ENCODE peak calls at places on chromosome 18, in four cellular contexts. H is right cardiac atrium, C is HCT116, Y is dorsolateral prefrontal cortex. E is an unnamed sample.

GRCh38 chr18:31274915-31275314 is 43.0 kb upstream of the DSG1 start:
- DNase-seq in H (peak), C (peak), Y (no peak), E (peak)

GRCh38 chr18:49368161-49368875 is 92.1 kb downstream of the DYM start:
- DNase-seq in H (no peak), C (no peak), Y (no peak), E (no peak)

GRCh38 chr18:42614619-42615293 is 500.7 kb downstream of the RIT2 start:
- DNase-seq in H (peak), C (no peak), Y (no peak), E (no peak)

GRCh38 chr18:52341617-52342381 is 1.8 kb downstream of the DCC start:
- DNase-seq in H (no peak), C (no peak), Y (peak), E (peak)

GRCh38 chr18:34548973-34549294 is 161.2 kb upstream of the DTNA start:
- DNase-seq in H (no peak), C (no peak), Y (no peak), E (no peak)

GRCh38 chr18:70420151-70420898 is 131.5 kb downstream of the SOCS6 start:
- DNase-seq in H (no peak), C (no peak), Y (no peak), E (no peak)

GRCh38 chr18:27824275-27824674 is 352.7 kb downstream of the CDH2 start:
- DNase-seq in H (no peak), C (no peak), Y (no peak), E (no peak)

GRCh38 chr18:70233974-70234373 is 28.5 kb upstream of the RTTN start:
- DNase-seq in H (no peak), C (no peak), Y (no peak), E (no peak)

GRCh38 chr18:28723506-28723905 is 546.6 kb upstream of the CDH2 start:
- DNase-seq in H (no peak), C (no peak), Y (no peak), E (no peak)

GRCh38 chr18:62720048-62720447 is 4.7 kb downstream of the PHLPP1 start:
- DNase-seq in H (no peak), C (no peak), Y (no peak), E (no peak)

GRCh38 chr18:31454066-31454708 is 6.6 kb downstream of the DSG3 start:
- DNase-seq in H (no peak), C (peak), Y (no peak), E (peak)

GRCh38 chr18:9109523-9109922 is 7.0 kb downstream of the NDUFV2 start:
- DNase-seq in H (no peak), C (no peak), Y (no peak), E (no peak)

GRCh38 chr18:75456277-75456676 is 28.8 kb upstream of the SMIM21 start:
- DNase-seq in H (no peak), C (no peak), Y (no peak), E (no peak)

GRCh38 chr18:26919656-26920055 is 54.1 kb upstream of the AQP4 start:
- DNase-seq in H (no peak), C (no peak), Y (no peak), E (no peak)

GRCh38 chr18:59957957-59958356 is 58.2 kb downstream of the PMAIP1 start:
- DNase-seq in H (no peak), C (peak), Y (no peak), E (peak)

GRCh38 chr18:44410740-44411139 is 269.9 kb upstream of the SETBP1 start:
- DNase-seq in H (no peak), C (no peak), Y (no peak), E (no peak)

GRCh38 chr18:70454705-70455322 is 166.0 kb downstream of the SOCS6 start:
- DNase-seq in H (no peak), C (peak), Y (no peak), E (peak)

GRCh38 chr18:22668496-22668895 is 250.8 kb upstream of the CTAGE1 start:
- DNase-seq in H (no peak), C (no peak), Y (no peak), E (no peak)

GRCh38 chr18:49249523-49249922 is 210.9 kb downstream of the DYM start:
- DNase-seq in H (no peak), C (no peak), Y (no peak), E (no peak)

GRCh38 chr18:54247488-54248175 is 21.7 kb upstream of the POLI start:
- DNase-seq in H (no peak), C (no peak), Y (no peak), E (no peak)

GRCh38 chr18:382423-382984 is 114.7 kb upstream of the THOC1 start:
- DNase-seq in H (no peak), C (no peak), Y (no peak), E (no peak)

GRCh38 chr18:68426731-68427315 is 288.1 kb downstream of the TMX3 start:
- DNase-seq in H (no peak), C (no peak), Y (no peak), E (no peak)

GRCh38 chr18:48815182-48815520 is 135.6 kb downstream of the SMAD7 start:
- DNase-seq in H (no peak), C (no peak), Y (no peak), E (no peak)

GRCh38 chr18:13501896-13502295 is 224.5 kb downstream of the FAM210A start:
- DNase-seq in H (no peak), C (no peak), Y (no peak), E (no peak)

GRCh38 chr18:9719421-9719981 is 11.4 kb downstream of the RAB31 start:
- DNase-seq in H (no peak), C (peak), Y (no peak), E (peak)

GRCh38 chr18:50696436-50696835 is 123.4 kb downstream of the MRO start:
- DNase-seq in H (no peak), C (no peak), Y (no peak), E (no peak)

GRCh38 chr18:34598136-34598635 is 111.9 kb upstream of the DTNA start:
- DNase-seq in H (no peak), C (no peak), Y (no peak), E (no peak)

GRCh38 chr18:25832008-25832604 is 258.3 kb downstream of the SS18 start:
- DNase-seq in H (peak), C (peak), Y (peak), E (peak)

GRCh38 chr18:7349181-7349837 is 118.4 kb downstream of the LRRC30 start:
- DNase-seq in H (no peak), C (no peak), Y (no peak), E (no peak)

GRCh38 chr18:25561923-25562322 is 210.0 kb upstream of the ZNF521 start:
- DNase-seq in H (no peak), C (no peak), Y (no peak), E (peak)

GRCh38 chr18:3652380-3653262 is 202.6 kb downstream of the TGIF1 start:
- DNase-seq in H (peak), C (peak), Y (peak), E (peak)

GRCh38 chr18:63155169-63155852 is 164.3 kb downstream of the BCL2 start:
- DNase-seq in H (peak), C (peak), Y (no peak), E (peak)

GRCh38 chr18:23838801-23839366 is 149.6 kb downstream of the LAMA3 start:
- DNase-seq in H (no peak), C (no peak), Y (no peak), E (no peak)

GRCh38 chr18:3261035-3261392 is 919 bp upstream of the MYL12B start:
- DNase-seq in H (no peak), C (no peak), Y (no peak), E (no peak)

GRCh38 chr18:26233208-26233607 is 7.0 kb downstream of the TAF4B start:
- DNase-seq in H (no peak), C (no peak), Y (no peak), E (no peak)

GRCh38 chr18:13800505-13801259 is 23.3 kb upstream of the MC5R start:
- DNase-seq in H (peak), C (peak), Y (peak), E (peak)

GRCh38 chr18:76621184-76621583 is 126.1 kb upstream of the ZNF516 start:
- DNase-seq in H (no peak), C (no peak), Y (no peak), E (no peak)
- H3K4me3 ChIP-seq in H (no peak), C (no peak), Y (no peak), E (no peak)

GRCh38 chr18:55920063-55920462 is 332.1 kb upstream of the TCF4 start:
- DNase-seq in H (no peak), C (no peak), Y (no peak), E (no peak)

GRCh38 chr18:55912919-55913318 is 324.9 kb upstream of the TCF4 start:
- DNase-seq in H (no peak), C (no peak), Y (no peak), E (no peak)

GRCh38 chr18:55918449-55918848 is 330.5 kb upstream of the TCF4 start:
- DNase-seq in H (no peak), C (no peak), Y (no peak), E (no peak)
- H3K4me3 ChIP-seq in H (no peak), C (no peak), Y (no peak), E (no peak)

GRCh38 chr18:32771169-32771751 is 1.6 kb downstream of the KLHL14 start:
- DNase-seq in H (peak), C (no peak), Y (no peak), E (no peak)

GRCh38 chr18:32773187-32773712 is 427 bp upstream of the KLHL14 start:
- DNase-seq in H (no peak), C (no peak), Y (no peak), E (no peak)

GRCh38 chr18:32770651-32771168 is 2.1 kb downstream of the KLHL14 start:
- DNase-seq in H (no peak), C (no peak), Y (no peak), E (no peak)

GRCh38 chr18:32771871-32772499 is 838 bp downstream of the KLHL14 start:
- DNase-seq in H (peak), C (no peak), Y (no peak), E (no peak)

GRCh38 chr18:32772580-32773186 is at the start of gene KLHL14:
- DNase-seq in H (no peak), C (no peak), Y (no peak), E (no peak)
- H3K4me3 ChIP-seq in H (peak), C (no peak), Y (peak), E (peak)

GRCh38 chr18:58195278-58195721 is 151.3 kb downstream of the NEDD4L start:
- DNase-seq in H (no peak), C (no peak), Y (peak), E (no peak)
- H3K4me3 ChIP-seq in H (peak), C (peak), Y (peak), E (no peak)

GRCh38 chr18:38402509-38402908 is 836.9 kb upstream of the CELF4 start:
- DNase-seq in H (no peak), C (no peak), Y (no peak), E (no peak)

GRCh38 chr18:38406625-38407024 is 841.0 kb upstream of the CELF4 start:
- DNase-seq in H (no peak), C (no peak), Y (no peak), E (no peak)
- H3K4me3 ChIP-seq in H (no peak), C (no peak), Y (no peak), E (no peak)

GRCh38 chr18:37394610-37394965 is 171.0 kb downstream of the CELF4 start:
- DNase-seq in H (no peak), C (no peak), Y (no peak), E (no peak)

GRCh38 chr18:37392648-37393047 is 172.9 kb downstream of the CELF4 start:
- DNase-seq in H (no peak), C (no peak), Y (no peak), E (no peak)

GRCh38 chr18:37393945-37394609 is 171.5 kb downstream of the CELF4 start:
- DNase-seq in H (peak), C (no peak), Y (peak), E (peak)

GRCh38 chr18:37391698-37392548 is 173.7 kb downstream of the CELF4 start:
- DNase-seq in H (no peak), C (no peak), Y (no peak), E (no peak)

DNA sequence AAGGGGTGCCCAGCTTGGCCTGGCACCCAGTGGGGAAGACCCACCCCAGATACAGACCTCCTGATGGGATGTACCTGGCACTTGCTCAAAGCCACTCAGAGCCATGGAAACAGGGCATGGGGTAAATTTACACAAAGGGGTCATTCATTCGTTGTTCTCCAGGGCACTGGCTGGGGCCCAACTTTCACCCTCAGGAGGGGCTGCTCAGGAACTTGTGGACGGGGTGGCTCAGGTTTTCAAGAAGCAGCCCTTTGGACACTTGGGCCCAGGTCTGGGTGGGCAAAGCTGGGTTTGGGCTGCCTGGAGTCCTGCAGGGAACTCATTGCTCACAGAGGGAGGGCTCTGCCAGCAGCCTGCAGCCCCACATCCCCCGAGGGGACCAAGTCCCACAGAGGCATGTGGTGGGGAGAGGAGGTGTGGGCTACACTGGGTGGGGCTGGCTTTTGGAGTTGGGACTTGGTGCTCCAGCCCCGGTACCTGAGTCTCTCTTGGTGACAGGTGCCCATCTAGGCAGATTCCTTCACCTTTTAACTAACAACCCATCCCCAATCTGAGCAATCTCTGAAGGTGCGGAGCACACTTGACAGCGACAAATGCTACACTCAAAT is 172.3 kb downstream of the CELF4 start:
- DNase-seq in H (no peak), C (no peak), Y (peak), E (no peak)
- H3K4me3 ChIP-seq in H (no peak), C (no peak), Y (peak), E (peak)

GRCh38 chr18:58225101-58225500 is 181.1 kb downstream of the NEDD4L start:
- DNase-seq in H (no peak), C (no peak), Y (no peak), E (no peak)

GRCh38 chr18:58223717-58224424 is 179.8 kb downstream of the NEDD4L start:
- DNase-seq in H (peak), C (peak), Y (no peak), E (peak)

GRCh38 chr18:58226476-58226875 is 182.4 kb downstream of the NEDD4L start:
- DNase-seq in H (no peak), C (no peak), Y (no peak), E (no peak)

GRCh38 chr18:58222439-58223125 is 178.6 kb downstream of the NEDD4L start:
- DNase-seq in H (no peak), C (no peak), Y (no peak), E (no peak)

GRCh38 chr18:58224425-58224750 is 180.4 kb downstream of the NEDD4L start:
- DNase-seq in H (no peak), C (no peak), Y (no peak), E (no peak)
- H3K4me3 ChIP-seq in H (no peak), C (peak), Y (no peak), E (peak)

GRCh38 chr18:77250501-77250925 is 865 bp downstream of the GALR1 start:
- DNase-seq in H (no peak), C (no peak), Y (no peak), E (no peak)

GRCh38 chr18:77250926-77251729 is 1.5 kb downstream of the GALR1 start:
- DNase-seq in H (no peak), C (no peak), Y (peak), E (no peak)

GRCh38 chr18:77248873-77249582 is 620 bp upstream of the GALR1 start:
- DNase-seq in H (no peak), C (no peak), Y (no peak), E (no peak)

GRCh38 chr18:77251730-77252050 is 2.0 kb downstream of the GALR1 start:
- DNase-seq in H (no peak), C (no peak), Y (no peak), E (no peak)

DNA sequence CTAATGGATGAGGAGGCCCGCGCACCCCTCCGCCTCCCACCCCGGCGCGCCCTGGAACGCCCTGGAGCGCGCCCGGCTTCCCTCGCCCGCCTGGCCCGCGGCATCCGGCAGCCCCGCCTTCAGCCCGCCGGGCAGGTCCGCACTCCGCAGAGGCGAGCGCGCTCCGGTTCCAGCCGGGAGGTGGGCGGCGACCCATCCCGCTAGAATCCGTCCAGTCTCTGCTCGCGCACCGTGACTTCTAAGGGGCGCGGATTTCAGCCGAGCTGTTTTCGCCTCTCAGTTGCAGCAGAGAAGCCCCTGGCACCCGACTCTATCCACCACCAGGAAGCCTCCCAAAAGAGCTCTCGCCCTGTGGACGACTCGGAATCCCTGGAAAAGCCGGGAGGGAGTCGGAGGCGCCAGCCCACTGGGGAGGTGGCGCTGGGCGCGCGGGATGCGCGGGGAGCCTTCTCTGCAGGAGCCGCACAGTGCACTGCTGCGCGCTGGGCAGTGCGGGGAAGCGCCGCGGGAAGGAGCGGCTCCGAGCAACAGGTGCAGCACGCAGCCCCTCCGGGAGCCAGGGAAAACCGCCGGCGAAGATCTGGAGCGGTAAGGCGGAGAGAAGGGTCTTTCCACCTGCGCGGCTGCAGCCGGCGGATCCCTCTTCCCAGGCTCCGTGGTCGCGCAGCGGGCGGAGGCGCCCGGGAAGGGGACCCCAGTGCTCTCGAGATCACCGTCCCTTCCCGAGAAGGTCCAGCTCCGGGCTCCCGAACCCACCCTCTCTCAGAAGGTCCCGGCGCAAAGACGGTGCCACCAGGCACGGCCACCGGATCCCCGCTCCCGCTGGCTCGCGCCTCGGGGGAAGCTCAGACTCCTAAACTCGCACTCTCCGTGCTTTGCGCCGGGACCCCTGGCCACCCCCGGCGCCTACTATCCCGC is at the start of gene GALR1:
- DNase-seq in H (no peak), C (no peak), Y (no peak), E (no peak)
- H3K4me3 ChIP-seq in H (peak), C (no peak), Y (peak), E (peak)

GRCh38 chr18:57754577-57755330 is 48.4 kb downstream of the ATP8B1 start:
- DNase-seq in H (no peak), C (no peak), Y (no peak), E (no peak)
- H3K4me3 ChIP-seq in H (no peak), C (no peak), Y (no peak), E (no peak)

E was measured in A549.